ENCODE peak calls at places on chromosomes 4 and X, in nine cellular contexts. R is activated CD8-positive, alpha-beta memory T cell treated with anti-CD3 and anti-CD28 coated beads for 24 hours; M is KG1; U is GM12878; B is stimulated activated naive CD4-positive, alpha-beta T cell treated with Interleukin-2 at 50 U/mL for 16 hours; I is putamen; L is activated naive CD4-positive, alpha-beta T cell treated with anti-CD3 and anti-CD28 coated beads, Interleukin-2, amount 10 ng/mL, durations not matched to agents 7 days and 5 days; O is colonic mucosa; E is H9. K is an unnamed sample.

GRCh38 chrX:137550561-137551305 is 15.2 kb upstream of the ZIC3 start:
- DNase-seq in R (no peak), M (no peak), U (no peak), B (no peak), I (no peak), L (no peak), O (no peak), E (peak), K (no peak)

GRCh38 chr4:185384877-185385465 is 10.8 kb downstream of the LRP2BP start:
- DNase-seq in R (no peak), M (no peak), U (no peak), B (no peak), I (no peak), L (no peak), O (peak), E (no peak), K (no peak)

GRCh38 chrX:70554523-70554922 is 109.9 kb downstream of the DLG3 start:
- DNase-seq in R (no peak), M (no peak), U (no peak), B (no peak), I (no peak), L (no peak), O (no peak), E (no peak), K (no peak)

GRCh38 chrX:46117234-46117633 is 428.0 kb downstream of the ZNF674 start:
- DNase-seq in R (no peak), M (no peak), U (no peak), B (no peak), I (no peak), L (no peak), O (no peak), E (no peak), K (no peak)

GRCh38 chr4:125262079-125262478 is 52.7 kb upstream of the FAT4 start:
- DNase-seq in R (no peak), M (no peak), U (no peak), B (no peak), I (no peak), L (no peak), O (no peak), E (no peak), K (no peak)

GRCh38 chr4:1365271-1366178 is 18.5 kb downstream of the UVSSA start:
- DNase-seq in R (no peak), M (no peak), U (no peak), B (no peak), I (no peak), L (no peak), O (no peak), E (peak), K (no peak)

GRCh38 chrX:19544693-19545305 is 29.5 kb upstream of the MAP3K15 start:
- DNase-seq in R (no peak), M (peak), U (no peak), B (no peak), I (no peak), L (peak), O (peak), E (no peak), K (no peak)

GRCh38 chr4:83486457-83487129 is 1.7 kb upstream of the ABRAXAS1 start:
- DNase-seq in R (no peak), M (no peak), U (no peak), B (no peak), I (no peak), L (no peak), O (no peak), E (no peak), K (no peak)

GRCh38 chrX:81201692-81202412 is at the start of the genes HMGN5 and SH3BGRL:
- DNase-seq in R (peak), M (peak), U (peak), B (peak), I (peak), L (peak), O (peak), E (peak), K (no peak)

GRCh38 chrX:149628280-149628679 is 3.3 kb downstream of the TMEM185A start:
- DNase-seq in R (no peak), M (no peak), U (no peak), B (no peak), I (no peak), L (no peak), O (no peak), E (no peak), K (no peak)

GRCh38 chr4:23956601-23957364 is 66.9 kb upstream of the PPARGC1A start:
- DNase-seq in R (no peak), M (no peak), U (no peak), B (no peak), I (no peak), L (no peak), O (no peak), E (no peak), K (no peak)

GRCh38 chrX:154490021-154490413 is 412 bp downstream of the SLC10A3 start:
- DNase-seq in R (peak), M (no peak), U (no peak), B (peak), I (no peak), L (peak), O (peak), E (no peak), K (no peak)

GRCh38 chr4:145734051-145734450 is 54.1 kb downstream of the C4orf51 start:
- DNase-seq in R (no peak), M (no peak), U (no peak), B (no peak), I (no peak), L (no peak), O (no peak), E (no peak), K (no peak)

GRCh38 chr4:111631157-111631999 is 513.9 kb upstream of the FAM241A start:
- DNase-seq in R (no peak), M (peak), U (no peak), B (no peak), I (no peak), L (no peak), O (no peak), E (no peak), K (no peak)

GRCh38 chrX:130672214-130672613 is 230.8 kb downstream of the ENOX2 start:
- DNase-seq in R (no peak), M (no peak), U (no peak), B (no peak), I (no peak), L (no peak), O (no peak), E (no peak), K (no peak)

GRCh38 chr4:75514949-75515612 is 808 bp downstream of the THAP6 start:
- DNase-seq in R (peak), M (peak), U (peak), B (peak), I (no peak), L (peak), O (peak), E (no peak), K (no peak)

GRCh38 chrX:50495616-50496015 is 25.0 kb upstream of the DGKK start:
- DNase-seq in R (no peak), M (no peak), U (no peak), B (no peak), I (no peak), L (no peak), O (no peak), E (no peak), K (no peak)

GRCh38 chr4:153764611-153765368 is 5.0 kb upstream of the RNF175 start:
- DNase-seq in R (no peak), M (no peak), U (no peak), B (no peak), I (no peak), L (no peak), O (no peak), E (no peak), K (no peak)

GRCh38 chr4:64584125-64584524 is 174.9 kb upstream of the TECRL start:
- DNase-seq in R (no peak), M (no peak), U (no peak), B (no peak), I (no peak), L (no peak), O (no peak), E (no peak), K (no peak)